ENCODE peak calls at places on chromosomes 1 and 21, in nine cellular contexts. U, J, C, S, V, I, D, N and H are unnamed samples.

GRCh38 chr1:90510143-90510542 is 207.0 kb downstream of the BARHL2 start:
- DNase-seq in N (no peak), S (no peak), C (no peak), J (no peak), I (no peak), U (no peak), V (no peak), D (no peak), H (no peak)

GRCh38 chr1:22332795-22333499 is 118.7 kb upstream of the ZBTB40 start:
- DNase-seq in U (no peak), S (no peak), I (no peak), J (no peak), N (no peak), C (no peak), D (no peak), V (no peak), H (no peak)

GRCh38 chr1:201719812-201720521 is 109.0 kb upstream of the IPO9 start:
- DNase-seq in N (peak), S (no peak), C (peak), U (no peak), J (peak), V (peak), I (peak), D (peak), H (no peak)

GRCh38 chr1:41861509-41862410 is 57.0 kb downstream of the HIVEP3 start:
- DNase-seq in D (no peak), U (no peak), I (no peak), V (no peak), N (no peak), S (no peak), J (no peak), C (no peak), H (no peak)

GRCh38 chr1:145701306-145701862 is 5.8 kb downstream of the PDZK1 start:
- DNase-seq in J (no peak), U (no peak), V (no peak), N (no peak), S (no peak), D (no peak), I (no peak), C (no peak), H (no peak)

GRCh38 chr1:158564608-158565007 is 5.8 kb downstream of the OR6P1 start:
- DNase-seq in D (no peak), V (no peak), N (no peak), I (no peak), U (peak), S (no peak), C (no peak), J (no peak), H (no peak)

GRCh38 chr1:69305621-69306020 is 262.1 kb upstream of the LRRC7 start:
- DNase-seq in I (no peak), V (no peak), D (no peak), C (no peak), J (no peak), U (peak), N (no peak), S (no peak), H (no peak)

GRCh38 chr1:210159206-210159605 is 73.4 kb upstream of the SERTAD4 start:
- DNase-seq in N (no peak), D (no peak), U (no peak), C (no peak), J (no peak), V (no peak), S (no peak), I (no peak), H (no peak)

GRCh38 chr1:212485895-212486590 is 53.3 kb downstream of the NENF start:
- DNase-seq in I (peak), U (no peak), V (peak), C (no peak), J (peak), S (no peak), N (peak), D (peak), H (no peak)

GRCh38 chr1:70140343-70140742 is 65.0 kb downstream of the LRRC40 start:
- DNase-seq in U (no peak), D (peak), I (no peak), S (no peak), V (peak), C (no peak), J (no peak), N (no peak), H (no peak)

GRCh38 chr21:27505516-27505915 is 538.6 kb upstream of the ADAMTS5 start:
- DNase-seq in J (no peak), U (no peak), C (peak), S (no peak), I (no peak), D (no peak), N (no peak), V (peak), H (no peak)

GRCh38 chr1:53656062-53656915 is 82.7 kb downstream of the GLIS1 start:
- DNase-seq in V (peak), U (no peak), J (peak), C (no peak), D (no peak), I (no peak), N (no peak), S (no peak), H (no peak)

GRCh38 chr1:26785611-26786436 is 1.9 kb upstream of the PIGV start:
- DNase-seq in V (peak), D (peak), S (no peak), I (peak), C (no peak), J (no peak), N (no peak), U (peak), H (no peak)

GRCh38 chr21:38475519-38475918 is 22.8 kb downstream of the ERG start:
- DNase-seq in D (no peak), N (no peak), C (no peak), J (no peak), U (no peak), S (no peak), V (no peak), I (no peak), H (no peak)

GRCh38 chr1:164824542-164824941 is 265.6 kb downstream of the PBX1 start:
- DNase-seq in S (no peak), C (no peak), D (no peak), N (no peak), U (no peak), V (no peak), J (no peak), I (no peak), H (no peak)

GRCh38 chr1:74592580-74593355 is 80.4 kb upstream of the LRRC53 start:
- DNase-seq in C (no peak), V (no peak), J (no peak), D (no peak), N (no peak), S (no peak), I (no peak), U (no peak), H (no peak)

GRCh38 chr1:227072991-227073390 is 132.9 kb downstream of the COQ8A start:
- DNase-seq in S (no peak), D (peak), J (no peak), V (peak), U (no peak), I (no peak), C (no peak), N (no peak), H (no peak)

GRCh38 chr1:59367269-59368006 is 70.5 kb downstream of the FGGY start:
- DNase-seq in I (peak), J (peak), S (no peak), N (peak), U (no peak), C (peak), V (peak), D (no peak), H (no peak)